ENCODE peak calls at places on chromosomes 16 and 17, in nine cellular contexts. G, F, A, H, Z, B, Y, S and E are unnamed samples.

GRCh38 chr17:56708670-56709410 is 115.3 kb downstream of the NOG start:
- DNase-seq in G (no peak), F (no peak), A (no peak), H (no peak), Z (no peak), B (no peak), Y (no peak), S (no peak), E (no peak)

GRCh38 chr17:75153854-75154194 is 488 bp downstream of the JPT1 start:
- DNase-seq in G (no peak), F (no peak), A (no peak), H (peak; percentile 21), Z (no peak), B (no peak), Y (no peak), S (peak; percentile 71), E (peak; percentile 88)

GRCh38 chr17:74524751-74525725 is 6.2 kb downstream of the CD300LB start:
- DNase-seq in G (no peak), F (no peak), A (no peak), H (no peak), Z (no peak), B (peak; percentile 6), Y (no peak), S (peak; percentile 32), E (no peak)

GRCh38 chr16:67718668-67719047 is 458 bp downstream of the GFOD2 start:
- DNase-seq in G (no peak), F (no peak), A (no peak), H (peak; percentile 12), Z (peak; percentile 31), B (no peak), Y (peak; percentile 29), S (no peak), E (peak; percentile 65)

GRCh38 chr16:20410153-20410723 is 904 bp downstream of the ACSM5 start:
- DNase-seq in G (no peak), F (no peak), A (peak; percentile 39), H (no peak), Z (no peak), B (no peak), Y (no peak), S (no peak), E (no peak)

GRCh38 chr17:2594657-2595085 is 1.2 kb downstream of the PAFAH1B1 start:
- DNase-seq in G (no peak), F (no peak), A (no peak), H (peak; percentile 9), Z (no peak), B (peak; percentile 25), Y (no peak), S (no peak), E (peak; percentile 71)

GRCh38 chr17:64388961-64389565 is 1.6 kb downstream of the PECAM1 start:
- DNase-seq in G (no peak), F (no peak), A (no peak), H (no peak), Z (peak; percentile 21), B (no peak), Y (no peak), S (no peak), E (no peak)

GRCh38 chr16:85984947-85985451 is 86.0 kb downstream of the IRF8 start:
- DNase-seq in G (no peak), F (no peak), A (no peak), H (no peak), Z (no peak), B (no peak), Y (no peak), S (no peak), E (peak; percentile 37)

GRCh38 chr17:75564195-75564594 is 23.4 kb upstream of the MYO15B start:
- DNase-seq in G (no peak), F (no peak), A (no peak), H (no peak), Z (no peak), B (no peak), Y (no peak), S (no peak), E (no peak)

GRCh38 chr17:4711671-4712111 is 1.3 kb downstream of the ARRB2 start:
- DNase-seq in G (no peak), F (no peak), A (no peak), H (no peak), Z (no peak), B (no peak), Y (no peak), S (no peak), E (peak; percentile 82)

GRCh38 chr17:73956595-73957465 is 246.6 kb upstream of the RPL38 start:
- DNase-seq in G (peak; percentile 88), F (no peak), A (peak; percentile 23), H (no peak), Z (peak; percentile 73), B (peak; percentile 43), Y (no peak), S (peak; percentile 93), E (no peak)

GRCh38 chr17:28385037-28385797 is 13.7 kb downstream of the SARM1 start:
- DNase-seq in G (no peak), F (no peak), A (no peak), H (no peak), Z (peak; percentile 72), B (no peak), Y (no peak), S (no peak), E (no peak)

GRCh38 chr16:2777231-2777902 is at the start of gene ELOB:
- DNase-seq in G (peak; percentile 89), F (peak; percentile 24), A (peak; percentile 93), H (peak; percentile 80), Z (peak; percentile 89), B (peak; percentile 87), Y (peak; percentile 79), S (peak; percentile 95), E (peak; percentile 100)

GRCh38 chr16:61818850-61819249 is 217.4 kb downstream of the CDH8 start:
- DNase-seq in G (no peak), F (no peak), A (no peak), H (no peak), Z (no peak), B (no peak), Y (no peak), S (no peak), E (no peak)

GRCh38 chr17:75105269-75106080 is 4.3 kb upstream of the ARMC7 start:
- DNase-seq in G (peak; percentile 90), F (no peak), A (no peak), H (peak; percentile 36), Z (peak; percentile 94), B (no peak), Y (peak; percentile 84), S (peak; percentile 75), E (peak; percentile 91)

GRCh38 chr16:15618392-15618791 is 24.6 kb downstream of the MARF1 start:
- DNase-seq in G (no peak), F (no peak), A (no peak), H (peak; percentile 91), Z (no peak), B (no peak), Y (no peak), S (no peak), E (peak; percentile 79)

GRCh38 chr16:24508614-24509013 is 30.8 kb upstream of the RBBP6 start:
- DNase-seq in G (no peak), F (no peak), A (no peak), H (peak; percentile 77), Z (no peak), B (no peak), Y (peak; percentile 10), S (no peak), E (peak; percentile 82)

GRCh38 chr16:20853076-20853597 is 46.8 kb downstream of the REXO5 start:
- DNase-seq in G (no peak), F (no peak), A (no peak), H (no peak), Z (no peak), B (no peak), Y (no peak), S (no peak), E (no peak)

GRCh38 chr17:40582328-40582901 is 17.1 kb upstream of the CCR7 start:
- DNase-seq in G (no peak), F (no peak), A (no peak), H (no peak), Z (peak; percentile 92), B (peak; percentile 80), Y (peak; percentile 9), S (no peak), E (no peak)

GRCh38 chr16:19005561-19006445 is 22.1 kb downstream of the TMC7 start:
- DNase-seq in G (peak; percentile 44), F (no peak), A (no peak), H (peak; percentile 10), Z (peak; percentile 34), B (no peak), Y (no peak), S (no peak), E (peak; percentile 90)

GRCh38 chr17:27384261-27384701 is 72.0 kb upstream of the KSR1 start:
- DNase-seq in G (peak; percentile 44), F (peak; percentile 74), A (no peak), H (peak; percentile 98), Z (no peak), B (no peak), Y (peak; percentile 5), S (no peak), E (peak; percentile 96)

GRCh38 chr17:8904686-8905085 is 37.2 kb upstream of the PIK3R6 start:
- DNase-seq in G (no peak), F (no peak), A (no peak), H (no peak), Z (no peak), B (no peak), Y (no peak), S (peak; percentile 41), E (no peak)

GRCh38 chr16:881219-882097 is 80.9 kb upstream of the GNG13 start:
- DNase-seq in G (no peak), F (no peak), A (no peak), H (no peak), Z (no peak), B (no peak), Y (no peak), S (no peak), E (peak; percentile 91)

GRCh38 chr17:37079735-37080134 is 131.0 kb downstream of the AATF start:
- DNase-seq in G (no peak), F (no peak), A (no peak), H (peak; percentile 19), Z (no peak), B (no peak), Y (no peak), S (no peak), E (no peak)

GRCh38 chr17:64938925-64939474 is 19.7 kb upstream of the LRRC37A3 start:
- DNase-seq in G (peak; percentile 54), F (no peak), A (peak; percentile 22), H (peak; percentile 22), Z (peak; percentile 57), B (no peak), Y (no peak), S (peak; percentile 82), E (peak; percentile 82)